ENCODE peak calls at places on chromosomes 5 and 9, in five cellular contexts. C, Z, N, G and T are unnamed samples.

GRCh38 chr5:10564838-10565784 is 1.2 kb downstream of the ANKRD33B start:
- DNase-seq in C (no peak), Z (no peak), N (no peak), G (no peak), T (no peak)

GRCh38 chr5:75677607-75678006 is 39.6 kb downstream of the POC5 start:
- DNase-seq in C (no peak), Z (no peak), N (peak), G (no peak), T (no peak)

GRCh38 chr9:114850871-114851270 is 45.0 kb upstream of the TNFSF15 start:
- DNase-seq in C (no peak), Z (no peak), N (no peak), G (no peak), T (no peak)

GRCh38 chr5:9774472-9775079 is 144.4 kb upstream of the TAS2R1 start:
- DNase-seq in C (peak), Z (no peak), N (no peak), G (peak), T (peak)

GRCh38 chr5:175687231-175687701 is 29.4 kb downstream of the HRH2 start:
- DNase-seq in C (no peak), Z (no peak), N (no peak), G (no peak), T (no peak)

GRCh38 chr9:36798350-36799065 is 225.8 kb downstream of the MELK start:
- DNase-seq in C (no peak), Z (no peak), N (no peak), G (peak), T (no peak)

GRCh38 chr5:171418982-171419662 is at the start of gene FGF18:
- DNase-seq in C (peak), Z (peak), N (no peak), G (no peak), T (no peak)

GRCh38 chr9:22975921-22976320 is 529.3 kb downstream of the DMRTA1 start:
- DNase-seq in C (no peak), Z (no peak), N (peak), G (no peak), T (no peak)

GRCh38 chr5:139443766-139444473 is 4.6 kb upstream of the DNAJC18 start:
- DNase-seq in C (no peak), Z (peak), N (no peak), G (no peak), T (no peak)

GRCh38 chr9:114288233-114289051 is 34.5 kb upstream of the ORM1 start:
- DNase-seq in C (no peak), Z (no peak), N (no peak), G (peak), T (no peak)

GRCh38 chr9:95268681-95269080 is 48.8 kb downstream of the FANCC start:
- DNase-seq in C (peak), Z (no peak), N (no peak), G (no peak), T (no peak)

GRCh38 chr5:6900247-6900646 is 187.0 kb downstream of the TENT4A start:
- DNase-seq in C (no peak), Z (no peak), N (no peak), G (no peak), T (no peak)

GRCh38 chr5:131262953-131263541 is 806 bp upstream of the CDC42SE2 start:
- DNase-seq in C (no peak), Z (no peak), N (no peak), G (no peak), T (no peak)

GRCh38 chr9:82961504-82962125 is 101.3 kb downstream of the RASEF start:
- DNase-seq in C (peak), Z (peak), N (peak), G (peak), T (peak)

GRCh38 chr5:939368-939767 is 46.7 kb downstream of the TRIP13 start:
- DNase-seq in C (no peak), Z (no peak), N (no peak), G (no peak), T (no peak)

GRCh38 chr9:85421641-85422040 is 320.1 kb downstream of the AGTPBP1 start:
- DNase-seq in C (no peak), Z (no peak), N (no peak), G (no peak), T (no peak)

GRCh38 chr5:125612356-125613149 is 810.7 kb upstream of the GRAMD2B start:
- DNase-seq in C (no peak), Z (no peak), N (peak), G (peak), T (no peak)

GRCh38 chr5:89359046-89359445 is 476.1 kb upstream of the MEF2C start:
- DNase-seq in C (no peak), Z (no peak), N (no peak), G (no peak), T (no peak)

GRCh38 chr9:114216081-114216480 is 60.7 kb downstream of the COL27A1 start:
- DNase-seq in C (no peak), Z (no peak), N (no peak), G (peak), T (no peak)

GRCh38 chr5:138033916-138034315 is 1.0 kb upstream of the FAM13B start:
- DNase-seq in C (peak), Z (no peak), N (no peak), G (no peak), T (no peak)

GRCh38 chr5:55675119-55675518 is 37.0 kb downstream of the SLC38A9 start:
- DNase-seq in C (no peak), Z (no peak), N (no peak), G (no peak), T (no peak)

GRCh38 chr5:36948650-36949049 is 72.1 kb downstream of the NIPBL start:
- DNase-seq in C (no peak), Z (no peak), N (no peak), G (no peak), T (no peak)